ENCODE peak calls at places on chromosomes 12 and 14, in six cellular contexts. S is brain microvascular endothelial cell, H is fibroblast of mammary gland, F is thyroid gland, C is choroid plexus epithelial cell, J is cardiac fibroblast. G is an unnamed sample.

GRCh38 chr12:26062566-26062965 is 62.3 kb downstream of the BHLHE41 start:
- DNase-seq in H (peak), S (peak), F (no peak), J (peak), C (peak), G (no peak)

GRCh38 chr14:58752782-58753181 is 115.0 kb downstream of the DACT1 start:
- DNase-seq in H (no peak), C (no peak), F (peak), S (no peak), J (peak), G (no peak)

GRCh38 chr12:112183591-112184021 is 58.2 kb downstream of the TRAFD1 start:
- DNase-seq in S (no peak), C (peak), H (no peak), J (no peak), F (no peak), G (no peak)

GRCh38 chr12:176321-177181 is 37.4 kb downstream of the SLC6A12 start:
- DNase-seq in S (peak), H (peak), C (peak), F (peak), J (peak), G (no peak)

GRCh38 chr12:94941440-94941862 is 62.0 kb downstream of the NDUFA12 start:
- DNase-seq in F (peak), C (peak), J (peak), H (peak), S (peak), G (no peak)

GRCh38 chr14:24299255-24300191 is at the start of the genes DHRS1 and NOP9:
- DNase-seq in F (peak), J (peak), S (peak), H (peak), C (peak), G (peak)

GRCh38 chr14:88831285-88831684 is 6.8 kb downstream of the TTC8 start:
- DNase-seq in H (peak), F (peak), C (peak), J (peak), S (peak), G (no peak)

GRCh38 chr14:79408696-79409095 is 802.6 kb downstream of the DIO2 start:
- DNase-seq in H (no peak), J (no peak), S (no peak), C (peak), F (no peak), G (no peak)

GRCh38 chr12:50934981-50935807 is 17.1 kb upstream of the HIGD1C start:
- DNase-seq in F (no peak), S (no peak), J (peak), H (peak), C (peak), G (no peak)

GRCh38 chr14:105505101-105505500 is 14.1 kb downstream of the TEDC1 start:
- DNase-seq in H (no peak), S (no peak), C (no peak), F (no peak), J (no peak), G (no peak)

GRCh38 chr12:77847665-77848431 is 17.2 kb downstream of the NAV3 start:
- DNase-seq in F (no peak), S (peak), J (peak), C (peak), H (peak), G (no peak)

GRCh38 chr12:13277278-13277677 is 80.8 kb downstream of the EMP1 start:
- DNase-seq in F (no peak), C (no peak), J (no peak), S (no peak), H (peak), G (no peak)

GRCh38 chr14:53696217-53696965 is 260.2 kb downstream of the BMP4 start:
- DNase-seq in C (no peak), J (peak), F (no peak), H (peak), S (no peak), G (no peak)

GRCh38 chr12:24561882-24562760 is 386.8 kb downstream of the BCAT1 start:
- DNase-seq in F (peak), H (peak), J (peak), C (peak), S (peak), G (peak)

GRCh38 chr12:18261906-18262305 is 588 bp downstream of the PIK3C2G start:
- DNase-seq in J (no peak), C (no peak), H (no peak), F (no peak), S (no peak), G (no peak)

GRCh38 chr14:51653096-51653814 is 1.5 kb downstream of the FRMD6 start:
- DNase-seq in J (peak), F (no peak), C (peak), H (peak), S (no peak), G (no peak)

GRCh38 chr14:93049867-93050331 is 65.8 kb downstream of the ITPK1 start:
- DNase-seq in J (no peak), F (peak), S (no peak), C (peak), H (no peak), G (no peak)
- TF ChIP-seq CTCF in J (no peak), F (peak), S (no peak), C (no peak), H (no peak), G (no peak)

GRCh38 chr14:85528080-85528881 is 1.7 kb upstream of the FLRT2 start:
- DNase-seq in H (peak), S (peak), F (peak), J (peak), C (peak), G (peak)
- TF ChIP-seq CTCF in H (peak), S (peak), F (peak), J (peak), C (peak), G (peak)

GRCh38 chr14:75084513-75084912 is 15.1 kb downstream of the ZC2HC1C start:
- DNase-seq in H (no peak), S (no peak), C (no peak), J (no peak), F (peak), G (no peak)
- TF ChIP-seq CTCF in H (no peak), S (no peak), C (peak), J (no peak), F (peak), G (no peak)

DNA sequence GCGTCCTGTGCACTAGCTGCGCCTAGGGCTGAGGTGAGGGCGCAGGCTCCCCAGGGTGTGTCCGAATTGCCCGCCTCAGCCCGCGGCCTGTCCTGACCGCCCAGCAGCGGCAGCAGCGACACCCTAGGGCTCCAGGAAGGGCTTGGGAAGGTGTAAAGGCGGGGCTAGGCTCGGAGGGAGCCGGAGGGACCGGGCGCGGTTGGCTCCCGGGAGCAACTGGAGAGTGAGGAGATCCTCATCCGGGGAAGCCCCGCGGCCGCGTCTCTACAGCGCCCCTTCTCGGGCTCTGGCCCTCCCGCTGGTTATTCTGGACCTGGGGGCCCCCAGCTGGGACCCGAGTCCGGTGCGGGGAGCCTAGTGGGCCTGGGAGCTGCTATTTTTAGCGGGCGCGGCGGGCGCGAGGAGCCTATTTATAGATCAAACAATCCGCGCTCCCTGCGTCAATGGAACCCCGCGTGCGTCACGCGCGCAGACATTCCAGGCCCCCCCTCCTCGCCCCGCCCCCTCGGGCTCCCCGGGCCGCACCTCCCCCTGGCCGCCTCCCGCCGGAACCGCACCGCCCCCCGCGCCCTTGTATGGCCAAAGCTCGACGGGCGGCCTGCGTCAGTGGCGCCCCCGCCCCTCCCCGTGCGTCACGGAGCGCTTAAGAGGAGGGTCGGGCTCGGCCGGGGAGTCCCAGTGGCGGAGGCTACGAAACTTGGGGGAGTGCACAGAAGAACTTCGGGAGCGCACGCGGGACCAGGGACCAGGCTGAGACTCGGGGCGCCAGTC is at the start of gene NR4A1:
- DNase-seq in J (peak), F (peak), C (peak), S (peak), H (peak), G (peak)
- TF ChIP-seq CTCF in J (peak), F (no peak), C (peak), S (peak), H (no peak), G (no peak)

GRCh38 chr14:61618448-61618847 is 76.9 kb upstream of the HIF1A start:
- DNase-seq in S (no peak), H (no peak), J (no peak), F (no peak), C (no peak), G (no peak)

GRCh38 chr14:61615743-61616523 is 79.4 kb upstream of the HIF1A start:
- DNase-seq in S (no peak), H (no peak), J (peak), C (peak), F (peak), G (no peak)

GRCh38 chr14:61614693-61615092 is 80.6 kb upstream of the HIF1A start:
- DNase-seq in J (no peak), H (no peak), C (no peak), S (no peak), F (no peak), G (no peak)

GRCh38 chr14:61619494-61619893 is 75.8 kb upstream of the HIF1A start:
- DNase-seq in C (no peak), S (no peak), F (no peak), H (no peak), J (no peak), G (no peak)

DNA sequence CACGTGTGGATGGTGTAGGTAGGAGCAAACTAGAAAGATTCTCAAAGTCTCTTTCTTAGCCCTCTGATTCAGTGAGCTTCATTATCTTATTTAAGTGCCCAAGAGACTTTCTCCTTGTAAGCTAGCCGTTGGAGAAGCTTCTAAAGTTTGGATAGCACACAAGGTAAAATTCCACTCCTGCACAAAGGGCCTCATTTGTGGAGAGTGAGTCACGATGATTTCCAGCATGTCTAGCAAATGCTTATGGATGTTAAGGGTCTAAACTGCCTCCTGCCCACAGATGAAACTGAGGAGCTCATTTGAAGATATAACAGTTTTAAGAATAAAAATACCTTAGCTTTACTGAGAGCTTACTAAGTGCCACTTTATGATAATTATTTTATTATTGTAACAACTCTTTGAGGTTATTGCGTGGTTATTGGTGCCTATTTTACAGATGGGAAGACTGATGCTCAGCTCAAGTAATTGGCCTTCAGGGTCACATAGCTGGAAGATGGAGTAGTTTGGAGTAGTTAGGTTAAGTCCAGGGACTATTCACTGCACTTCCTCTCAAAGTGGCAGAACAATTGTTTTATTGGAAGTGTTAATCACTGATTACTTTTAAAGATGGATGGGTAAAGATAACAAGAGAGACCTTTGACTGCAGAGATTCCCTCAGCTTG is 78.7 kb upstream of the HIF1A start:
- DNase-seq in J (peak), H (peak), F (no peak), S (peak), C (peak), G (no peak)
- TF ChIP-seq CTCF in J (no peak), H (no peak), F (no peak), S (no peak), C (no peak), G (no peak)

GRCh38 chr12:6187948-6188793 is 12.0 kb upstream of the CD9 start:
- DNase-seq in J (no peak), F (no peak), S (no peak), C (no peak), H (no peak), G (no peak)
- TF ChIP-seq CTCF in J (no peak), F (no peak), S (no peak), C (no peak), H (no peak), G (no peak)

DNA sequence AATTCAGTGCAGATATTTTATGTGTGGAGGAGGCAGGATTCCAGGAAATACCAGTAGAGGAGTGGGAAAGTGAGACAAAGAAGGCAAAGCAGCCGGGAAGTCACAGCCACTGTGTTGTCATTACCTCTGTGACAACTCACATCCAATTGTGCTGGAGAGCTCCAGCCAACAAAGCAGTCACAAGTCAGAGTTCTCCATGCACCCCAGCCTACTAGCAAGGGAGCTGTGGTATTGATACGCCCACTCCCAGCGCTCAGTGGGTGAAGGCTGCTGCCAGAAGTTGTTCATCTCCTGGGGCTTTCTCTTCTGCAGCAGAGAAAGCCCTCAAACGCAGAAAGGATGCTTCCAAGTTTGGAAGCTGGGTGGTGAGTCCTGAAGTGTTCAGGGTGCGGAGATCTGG is 93.9 kb downstream of the DICER1 start:
- DNase-seq in C (no peak), H (no peak), S (no peak), F (no peak), J (no peak), G (no peak)
- TF ChIP-seq CTCF in C (no peak), H (no peak), S (no peak), F (no peak), J (no peak), G (no peak)